ENCODE peak calls at places on chromosome 16, in five cellular contexts. U, B, V, M and A are unnamed samples.

GRCh38 chr16:17392127-17392856 is 78.5 kb downstream of the XYLT1 start:
- DNase-seq in U (no peak), B (no peak), V (no peak), M (no peak), A (no peak)

GRCh38 chr16:75294773-75295172 is 43.3 kb upstream of the BCAR1 start:
- DNase-seq in U (no peak), B (no peak), V (no peak), M (no peak), A (no peak)

GRCh38 chr16:10921536-10922327 is 20.5 kb downstream of the DEXI start:
- DNase-seq in U (no peak), B (no peak), V (no peak), M (no peak), A (no peak)

GRCh38 chr16:75106351-75107274 is 10.0 kb downstream of the LDHD start:
- DNase-seq in U (no peak), B (no peak), V (no peak), M (no peak), A (no peak)

GRCh38 chr16:83015871-83016270 is 389.1 kb downstream of the CDH13 start:
- DNase-seq in U (no peak), B (no peak), V (no peak), M (no peak), A (no peak)

GRCh38 chr16:10981697-10982216 is 37.4 kb downstream of the CLEC16A start:
- DNase-seq in U (no peak), B (peak), V (peak), M (peak), A (no peak)

GRCh38 chr16:53052519-53053501 is at the start of gene CHD9NB:
- DNase-seq in U (no peak), B (peak), V (peak), M (no peak), A (no peak)

GRCh38 chr16:85490971-85491771 is 122.0 kb upstream of the GSE1 start:
- DNase-seq in U (peak), B (no peak), V (no peak), M (peak), A (no peak)

GRCh38 chr16:50160495-50161164 is 7.5 kb downstream of the TENT4B start:
- DNase-seq in U (no peak), B (no peak), V (peak), M (no peak), A (no peak)

GRCh38 chr16:70725912-70726828 is 40.3 kb upstream of the MTSS2 start:
- DNase-seq in U (no peak), B (no peak), V (no peak), M (no peak), A (peak)

GRCh38 chr16:63650550-63650949 is 1471.3 kb downstream of the CDH11 start:
- DNase-seq in U (no peak), B (no peak), V (no peak), M (no peak), A (no peak)

GRCh38 chr16:57102888-57103879 is 10.8 kb downstream of the CPNE2 start:
- DNase-seq in U (no peak), B (no peak), V (no peak), M (peak), A (no peak)

GRCh38 chr16:6160303-6160702 is 1062.7 kb upstream of the EEF2KMT start:
- DNase-seq in U (no peak), B (no peak), V (no peak), M (no peak), A (no peak)

GRCh38 chr16:66551788-66552287 is 538 bp upstream of the CKLF start:
- DNase-seq in U (no peak), B (no peak), V (no peak), M (no peak), A (no peak)

GRCh38 chr16:86073763-86074493 is 175.0 kb downstream of the IRF8 start:
- DNase-seq in U (no peak), B (no peak), V (no peak), M (no peak), A (no peak)

GRCh38 chr16:5560084-5560483 is 462.5 kb upstream of the EEF2KMT start:
- DNase-seq in U (no peak), B (no peak), V (no peak), M (no peak), A (no peak)

GRCh38 chr16:23594186-23594585 is 1.9 kb downstream of the NDUFAB1 start:
- DNase-seq in U (no peak), B (no peak), V (no peak), M (no peak), A (no peak)

GRCh38 chr16:27431773-27432599 is 30.0 kb downstream of the IL21R start:
- DNase-seq in U (peak), B (no peak), V (no peak), M (no peak), A (no peak)